ENCODE peak calls at places on chromosomes 4 and X, in four cellular contexts. R is tibial artery, W is NCI-H1105, P is foreskin fibroblast. A is an unnamed sample.

GRCh38 chr4:38166768-38167167 is 206.6 kb downstream of the PTTG2 start:
- DNase-seq in R (no peak), W (no peak), P (no peak), A (no peak)

GRCh38 chr4:22508376-22508775 is 7.5 kb downstream of the ADGRA3 start:
- DNase-seq in R (no peak), W (no peak), P (no peak), A (no peak)

GRCh38 chr4:10353110-10353509 is 104.1 kb downstream of the ZNF518B start:
- DNase-seq in R (no peak), W (no peak), P (no peak), A (no peak)

GRCh38 chrX:105515561-105515960 is 295.1 kb upstream of the TEX13A start:
- DNase-seq in R (no peak), W (no peak), P (no peak), A (no peak)

GRCh38 chr4:8508266-8508665 is 67.7 kb downstream of the TRMT44 start:
- DNase-seq in R (no peak), W (no peak), P (no peak), A (no peak)

GRCh38 chr4:90842960-90843359 is 715.8 kb downstream of the CCSER1 start:
- DNase-seq in R (no peak), W (no peak), P (no peak), A (no peak)

GRCh38 chr4:10050171-10051120 is 29.1 kb upstream of the SLC2A9 start:
- DNase-seq in R (no peak), W (no peak), P (no peak), A (no peak)

GRCh38 chr4:65698631-65699030 is 28.3 kb upstream of the EPHA5 start:
- DNase-seq in R (no peak), W (no peak), P (no peak), A (no peak)

GRCh38 chr4:23365086-23365485 is 524.8 kb downstream of the PPARGC1A start:
- DNase-seq in R (no peak), W (no peak), P (no peak), A (no peak)

GRCh38 chrX:44223150-44223549 is 120.3 kb downstream of the EFHC2 start:
- DNase-seq in R (no peak), W (no peak), P (peak; percentile 69), A (no peak)

GRCh38 chr4:110055014-110055768 is 142.5 kb downstream of the EGF start:
- DNase-seq in R (no peak), W (no peak), P (peak; percentile 23), A (no peak)

GRCh38 chr4:108351806-108352205 is 183.1 kb upstream of the LEF1 start:
- DNase-seq in R (no peak), W (no peak), P (no peak), A (no peak)

GRCh38 chr4:15455290-15455689 is 14.4 kb upstream of the CC2D2A start:
- DNase-seq in R (peak; percentile 90), W (no peak), P (peak; percentile 89), A (no peak)

GRCh38 chr4:173766231-173766630 is 236.2 kb upstream of the HAND2 start:
- DNase-seq in R (no peak), W (peak; percentile 53), P (no peak), A (no peak)

GRCh38 chr4:94139931-94140612 is 67.6 kb upstream of the SMARCAD1 start:
- DNase-seq in R (no peak), W (no peak), P (no peak), A (no peak)

GRCh38 chr4:62410371-62411003 is 1210.4 kb downstream of the ADGRL3 start:
- DNase-seq in R (no peak), W (no peak), P (no peak), A (no peak)

GRCh38 chr4:7206856-7207567 is 14.7 kb downstream of the SORCS2 start:
- DNase-seq in R (peak; percentile 83), W (no peak), P (peak; percentile 94), A (peak; percentile 83)

GRCh38 chrX:130108647-130109428 is 1.5 kb downstream of the ELF4 start:
- DNase-seq in R (peak; percentile 51), W (peak; percentile 30), P (peak; percentile 60), A (peak; percentile 63)

GRCh38 chrX:129791336-129791735 is 11.6 kb downstream of the SASH3 start:
- DNase-seq in R (no peak), W (no peak), P (no peak), A (no peak)

GRCh38 chrX:40130207-40130606 is 32.4 kb upstream of the BCOR start:
- DNase-seq in R (no peak), W (no peak), P (peak; percentile 37), A (no peak)

GRCh38 chr4:5206391-5206790 is 155.1 kb downstream of the STK32B start:
- DNase-seq in R (peak; percentile 30), W (no peak), P (peak; percentile 39), A (no peak)

GRCh38 chr4:176467011-176467410 is 147.2 kb downstream of the SPCS3 start:
- DNase-seq in R (no peak), W (no peak), P (peak; percentile 33), A (no peak)

GRCh38 chr4:139844057-139844456 is 178.4 kb downstream of the MGST2 start:
- DNase-seq in R (no peak), W (no peak), P (peak; percentile 51), A (no peak)

GRCh38 chr4:41655177-41655576 is 93.3 kb downstream of the PHOX2B start:
- DNase-seq in R (no peak), W (no peak), P (no peak), A (no peak)

GRCh38 chrX:154411981-154412340 is 622 bp downstream of the TAFAZZIN start:
- DNase-seq in R (peak; percentile 76), W (peak; percentile 78), P (peak; percentile 73), A (peak; percentile 87)

GRCh38 chr4:3218824-3219760 is 29.9 kb upstream of the MSANTD1 start:
- DNase-seq in R (no peak), W (no peak), P (no peak), A (no peak)

A was measured in endodermal cell.